ENCODE peak calls at places on chromosomes 7 and 10, in six cellular contexts. One of them, this sample, is unnamed.

GRCh38 chr7:92557808-92558362 is 29.3 kb downstream of the RBM48 start:
- DNase-seq in GM23338: no peak
- DNase-seq in ascending aorta: no peak
- DNase-seq in AG09309: no peak
- DNase-seq in Calu3: no peak
- DNase-seq in fibroblast of mammary gland: no peak
- DNase-seq in this sample: no peak

GRCh38 chr7:132846086-132846485 is 235.8 kb downstream of the CHCHD3 start:
- DNase-seq in GM23338: no peak
- DNase-seq in ascending aorta: no peak
- DNase-seq in AG09309: no peak
- DNase-seq in Calu3: no peak
- DNase-seq in fibroblast of mammary gland: no peak
- DNase-seq in this sample: no peak

GRCh38 chr7:33726582-33726981 is 178.8 kb upstream of the BMPER start:
- DNase-seq in GM23338: peak; percentile 77
- DNase-seq in ascending aorta: no peak
- DNase-seq in AG09309: no peak
- DNase-seq in Calu3: no peak
- DNase-seq in fibroblast of mammary gland: no peak
- DNase-seq in this sample: no peak

GRCh38 chr10:51246156-51246555 is 171.9 kb downstream of the PRKG1 start:
- DNase-seq in GM23338: no peak
- DNase-seq in ascending aorta: no peak
- DNase-seq in AG09309: no peak
- DNase-seq in Calu3: no peak
- DNase-seq in fibroblast of mammary gland: no peak
- DNase-seq in this sample: no peak

GRCh38 chr10:7408003-7408493 is 2.8 kb downstream of the SFMBT2 start:
- DNase-seq in GM23338: peak; percentile 63
- DNase-seq in ascending aorta: peak; percentile 67
- DNase-seq in AG09309: no peak
- DNase-seq in Calu3: no peak
- DNase-seq in fibroblast of mammary gland: peak; percentile 16
- DNase-seq in this sample: no peak

GRCh38 chr7:112159346-112159745 is 46.9 kb downstream of the DOCK4 start:
- DNase-seq in GM23338: no peak
- DNase-seq in ascending aorta: no peak
- DNase-seq in AG09309: no peak
- DNase-seq in Calu3: no peak
- DNase-seq in fibroblast of mammary gland: no peak
- DNase-seq in this sample: no peak

GRCh38 chr10:78081292-78081691 is 47.6 kb downstream of the RPS24 start:
- DNase-seq in GM23338: no peak
- DNase-seq in ascending aorta: no peak
- DNase-seq in AG09309: no peak
- DNase-seq in Calu3: no peak
- DNase-seq in fibroblast of mammary gland: no peak
- DNase-seq in this sample: no peak

GRCh38 chr7:156153590-156153989 is 341.3 kb upstream of the SHH start:
- DNase-seq in GM23338: no peak
- DNase-seq in ascending aorta: no peak
- DNase-seq in AG09309: no peak
- DNase-seq in Calu3: no peak
- DNase-seq in fibroblast of mammary gland: no peak
- DNase-seq in this sample: no peak

GRCh38 chr10:92844746-92845145 is 3.6 kb upstream of the EXOC6 start:
- DNase-seq in GM23338: peak; percentile 35
- DNase-seq in ascending aorta: no peak
- DNase-seq in AG09309: no peak
- DNase-seq in Calu3: no peak
- DNase-seq in fibroblast of mammary gland: no peak
- DNase-seq in this sample: no peak

GRCh38 chr7:859368-860030 is 16.9 kb upstream of the GET4 start:
- DNase-seq in GM23338: no peak
- DNase-seq in ascending aorta: no peak
- DNase-seq in AG09309: no peak
- DNase-seq in Calu3: no peak
- DNase-seq in fibroblast of mammary gland: no peak
- DNase-seq in this sample: no peak

GRCh38 chr10:94194256-94194655 is 168.5 kb downstream of the NOC3L start:
- DNase-seq in GM23338: no peak
- DNase-seq in ascending aorta: no peak
- DNase-seq in AG09309: no peak
- DNase-seq in Calu3: no peak
- DNase-seq in fibroblast of mammary gland: peak; percentile 80
- DNase-seq in this sample: no peak

GRCh38 chr10:36736311-36736710 is 389.1 kb upstream of the ANKRD30A start:
- DNase-seq in GM23338: no peak
- DNase-seq in ascending aorta: no peak
- DNase-seq in AG09309: no peak
- DNase-seq in Calu3: no peak
- DNase-seq in fibroblast of mammary gland: no peak
- DNase-seq in this sample: no peak

GRCh38 chr7:139629392-139630082 is 106.1 kb downstream of the CLEC2L start:
- DNase-seq in GM23338: no peak
- DNase-seq in ascending aorta: no peak
- DNase-seq in AG09309: no peak
- DNase-seq in Calu3: no peak
- DNase-seq in fibroblast of mammary gland: peak; percentile 21
- DNase-seq in this sample: no peak
- TF ChIP-seq CTCF in GM23338: peak; percentile 49
- TF ChIP-seq CTCF in ascending aorta: no peak
- TF ChIP-seq CTCF in AG09309: no peak
- TF ChIP-seq CTCF in Calu3: no peak
- TF ChIP-seq CTCF in fibroblast of mammary gland: no peak
- TF ChIP-seq CTCF in this sample: no peak

GRCh38 chr7:73437699-73438416 is 4.3 kb downstream of the FZD9 start:
- DNase-seq in GM23338: peak; percentile 20
- DNase-seq in ascending aorta: no peak
- DNase-seq in AG09309: no peak
- DNase-seq in Calu3: no peak
- DNase-seq in fibroblast of mammary gland: no peak
- DNase-seq in this sample: no peak

GRCh38 chr7:73437091-73437490 is 3.5 kb downstream of the FZD9 start:
- DNase-seq in GM23338: no peak
- DNase-seq in ascending aorta: no peak
- DNase-seq in AG09309: no peak
- DNase-seq in Calu3: no peak
- DNase-seq in fibroblast of mammary gland: no peak
- DNase-seq in this sample: no peak

GRCh38 chr7:73438547-73439245 is 5.1 kb downstream of the FZD9 start:
- DNase-seq in GM23338: no peak
- DNase-seq in ascending aorta: no peak
- DNase-seq in AG09309: no peak
- DNase-seq in Calu3: no peak
- DNase-seq in fibroblast of mammary gland: no peak
- DNase-seq in this sample: no peak

GRCh38 chr7:73436031-73436929 is 2.7 kb downstream of the FZD9 start:
- DNase-seq in GM23338: no peak
- DNase-seq in ascending aorta: no peak
- DNase-seq in AG09309: no peak
- DNase-seq in Calu3: no peak
- DNase-seq in fibroblast of mammary gland: no peak
- DNase-seq in this sample: no peak

DNA sequence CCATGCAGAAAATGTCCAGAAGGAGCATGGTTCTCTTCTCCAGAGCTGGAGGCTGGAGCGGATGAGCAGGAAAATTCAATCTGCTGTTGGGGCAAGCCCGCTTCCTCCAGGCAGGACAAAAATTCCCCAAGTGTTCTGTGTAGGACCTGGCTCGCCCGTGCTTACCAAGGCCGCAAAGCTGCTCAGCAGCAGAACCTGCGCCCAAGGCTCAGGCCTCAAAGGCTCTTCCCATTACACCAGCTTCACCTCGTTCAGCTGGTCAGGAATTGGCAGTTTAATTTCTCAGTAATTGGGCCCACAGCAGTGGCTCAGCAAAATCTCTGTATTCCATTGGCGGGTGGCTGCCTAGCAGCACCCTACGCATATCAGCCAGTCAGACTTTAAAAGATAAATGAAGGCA is 5.7 kb downstream of the FZD9 start:
- DNase-seq in GM23338: no peak
- DNase-seq in ascending aorta: no peak
- DNase-seq in AG09309: no peak
- DNase-seq in Calu3: no peak
- DNase-seq in fibroblast of mammary gland: no peak
- DNase-seq in this sample: no peak
- TF ChIP-seq CTCF in GM23338: no peak
- TF ChIP-seq CTCF in ascending aorta: no peak
- TF ChIP-seq CTCF in AG09309: no peak
- TF ChIP-seq CTCF in Calu3: no peak
- TF ChIP-seq CTCF in fibroblast of mammary gland: no peak
- TF ChIP-seq CTCF in this sample: no peak

GRCh38 chr7:136180984-136181383 is 203.8 kb upstream of the MTPN start:
- DNase-seq in GM23338: no peak
- DNase-seq in ascending aorta: no peak
- DNase-seq in AG09309: no peak
- DNase-seq in Calu3: no peak
- DNase-seq in fibroblast of mammary gland: no peak
- DNase-seq in this sample: no peak

GRCh38 chr7:136184719-136185118 is 207.6 kb upstream of the MTPN start:
- DNase-seq in GM23338: no peak
- DNase-seq in ascending aorta: no peak
- DNase-seq in AG09309: no peak
- DNase-seq in Calu3: no peak
- DNase-seq in fibroblast of mammary gland: no peak
- DNase-seq in this sample: no peak

GRCh38 chr7:136179829-136180721 is 202.9 kb upstream of the MTPN start:
- DNase-seq in GM23338: no peak
- DNase-seq in ascending aorta: no peak
- DNase-seq in AG09309: no peak
- DNase-seq in Calu3: no peak
- DNase-seq in fibroblast of mammary gland: no peak
- DNase-seq in this sample: no peak

GRCh38 chr7:136179154-136179553 is 202.0 kb upstream of the MTPN start:
- DNase-seq in GM23338: no peak
- DNase-seq in ascending aorta: no peak
- DNase-seq in AG09309: no peak
- DNase-seq in Calu3: no peak
- DNase-seq in fibroblast of mammary gland: no peak
- DNase-seq in this sample: no peak

GRCh38 chr7:136183981-136184380 is 206.8 kb upstream of the MTPN start:
- DNase-seq in GM23338: peak; percentile 66
- DNase-seq in ascending aorta: no peak
- DNase-seq in AG09309: no peak
- DNase-seq in Calu3: no peak
- DNase-seq in fibroblast of mammary gland: no peak
- DNase-seq in this sample: no peak
- TF ChIP-seq CTCF in GM23338: peak; percentile 61
- TF ChIP-seq CTCF in ascending aorta: no peak
- TF ChIP-seq CTCF in AG09309: no peak
- TF ChIP-seq CTCF in Calu3: no peak
- TF ChIP-seq CTCF in fibroblast of mammary gland: no peak
- TF ChIP-seq CTCF in this sample: no peak

GRCh38 chr10:69693886-69694285 is 63.8 kb downstream of the FAM241B start:
- DNase-seq in GM23338: no peak
- DNase-seq in ascending aorta: peak; percentile 57
- DNase-seq in AG09309: no peak
- DNase-seq in Calu3: no peak
- DNase-seq in fibroblast of mammary gland: no peak
- DNase-seq in this sample: no peak
- TF ChIP-seq CTCF in GM23338: no peak
- TF ChIP-seq CTCF in ascending aorta: no peak
- TF ChIP-seq CTCF in AG09309: no peak
- TF ChIP-seq CTCF in Calu3: no peak
- TF ChIP-seq CTCF in fibroblast of mammary gland: no peak
- TF ChIP-seq CTCF in this sample: no peak

DNA sequence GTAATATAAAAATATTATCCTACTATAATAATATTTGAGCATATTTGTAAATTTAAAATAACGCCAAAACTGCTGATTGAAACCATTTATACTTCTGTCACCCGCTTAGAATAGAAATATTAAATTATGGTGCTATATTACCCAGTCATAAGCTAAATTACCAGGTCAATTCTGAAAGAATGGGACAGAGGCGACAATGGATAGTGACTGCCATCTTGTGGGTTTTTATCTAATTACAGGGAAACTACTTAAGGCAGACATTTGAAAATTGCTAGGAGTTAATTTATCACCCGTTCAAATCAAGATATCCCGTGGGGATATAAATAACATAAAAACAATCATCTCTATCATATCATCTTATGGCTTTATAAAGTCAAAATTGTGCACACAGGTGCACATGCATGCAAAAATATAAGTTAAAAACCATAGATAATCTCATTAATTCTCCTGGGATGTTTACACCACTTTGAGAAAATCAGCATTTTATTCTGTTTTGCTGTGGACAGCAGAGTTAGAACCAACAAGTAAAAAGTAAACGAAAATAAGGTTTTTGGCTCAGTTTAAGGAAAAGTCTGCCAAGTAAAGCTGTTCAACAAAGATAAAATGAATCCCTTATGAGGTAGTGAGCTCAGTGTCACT is 41.3 kb upstream of the HPSE2 start:
- DNase-seq in GM23338: peak; percentile 57
- DNase-seq in ascending aorta: no peak
- DNase-seq in AG09309: no peak
- DNase-seq in Calu3: no peak
- DNase-seq in fibroblast of mammary gland: peak; percentile 43
- DNase-seq in this sample: no peak
- TF ChIP-seq CTCF in GM23338: peak; percentile 70
- TF ChIP-seq CTCF in ascending aorta: no peak
- TF ChIP-seq CTCF in AG09309: peak; percentile 31
- TF ChIP-seq CTCF in Calu3: no peak
- TF ChIP-seq CTCF in fibroblast of mammary gland: peak; percentile 52
- TF ChIP-seq CTCF in this sample: no peak

GRCh38 chr10:279655-280054 is 144.4 kb downstream of the ZMYND11 start:
- DNase-seq in GM23338: peak; percentile 60
- DNase-seq in ascending aorta: no peak
- DNase-seq in AG09309: no peak
- DNase-seq in Calu3: no peak
- DNase-seq in fibroblast of mammary gland: no peak
- DNase-seq in this sample: no peak
- TF ChIP-seq CTCF in GM23338: peak; percentile 53
- TF ChIP-seq CTCF in ascending aorta: no peak
- TF ChIP-seq CTCF in AG09309: no peak
- TF ChIP-seq CTCF in Calu3: no peak
- TF ChIP-seq CTCF in fibroblast of mammary gland: no peak
- TF ChIP-seq CTCF in this sample: no peak